ENCODE peak calls at places on chromosomes 2 and 18, in nine cellular contexts. Y is A549; I is foreskin fibroblast; F is effector CD4-positive, alpha-beta T cell; R is posterior cingulate gyrus; A is HEK293T; T is B cell; N is stimulated activated CD8-positive, alpha-beta memory T cell treated with anti-CD3 and anti-CD28 coated beads, Interleukin-7, amount 100 ng/mL, for 24 hours; J is iPS-NIHi11. U is an unnamed sample.
A peak's percentile ranks its signal among the peaks of the same experiment; 100 is the strongest.

GRCh38 chr2:109269956-109270757 is 141.2 kb downstream of the SH3RF3 start:
- DNase-seq in Y (no peak), I (no peak), F (no peak), R (no peak), A (no peak), T (no peak), N (no peak), J (no peak), U (no peak)

GRCh38 chr2:96156011-96156820 is 11.0 kb upstream of the DUSP2 start:
- DNase-seq in Y (no peak), I (no peak), F (no peak), R (no peak), A (no peak), T (no peak), N (no peak), J (no peak), U (no peak)

GRCh38 chr2:176002684-176003225 is 688 bp upstream of the LNPK start:
- DNase-seq in Y (peak; percentile 13), I (peak; percentile 46), F (no peak), R (peak; percentile 11), A (peak; percentile 33), T (no peak), N (no peak), J (peak; percentile 14), U (no peak)

GRCh38 chr2:67825476-67825875 is 237.3 kb downstream of the C1D start:
- DNase-seq in Y (no peak), I (peak; percentile 55), F (no peak), R (no peak), A (no peak), T (peak; percentile 22), N (no peak), J (no peak), U (no peak)

GRCh38 chr2:211802611-211803010 is 736.0 kb downstream of the ERBB4 start:
- DNase-seq in Y (no peak), I (no peak), F (no peak), R (no peak), A (no peak), T (no peak), N (no peak), J (no peak), U (no peak)

GRCh38 chr2:170034596-170034995 is 143.4 kb upstream of the MYO3B start:
- DNase-seq in Y (no peak), I (no peak), F (no peak), R (no peak), A (no peak), T (no peak), N (no peak), J (no peak), U (no peak)

GRCh38 chr2:178109813-178110212 is 2.4 kb upstream of the RBM45 start:
- DNase-seq in Y (peak; percentile 44), I (peak; percentile 51), F (no peak), R (no peak), A (peak; percentile 35), T (peak; percentile 28), N (no peak), J (peak; percentile 63), U (no peak)

GRCh38 chr2:235839974-235840373 is 328.2 kb downstream of the GBX2 start:
- DNase-seq in Y (no peak), I (no peak), F (no peak), R (no peak), A (no peak), T (no peak), N (no peak), J (no peak), U (no peak)

GRCh38 chr2:232300894-232301387 is 77.6 kb upstream of the ALPP start:
- DNase-seq in Y (peak; percentile 77), I (peak; percentile 50), F (no peak), R (no peak), A (no peak), T (no peak), N (no peak), J (no peak), U (no peak)

GRCh38 chr18:79772865-79773696 is 24.7 kb upstream of the KCNG2 start:
- DNase-seq in Y (no peak), I (no peak), F (no peak), R (peak; percentile 2), A (no peak), T (no peak), N (no peak), J (no peak), U (no peak)

GRCh38 chr18:1513519-1513918 is 608.8 kb downstream of the ADCYAP1 start:
- DNase-seq in Y (no peak), I (peak; percentile 0), F (no peak), R (no peak), A (no peak), T (no peak), N (no peak), J (no peak), U (no peak)

GRCh38 chr2:236744316-236745105 is 174.9 kb downstream of the ACKR3 start:
- DNase-seq in Y (no peak), I (peak; percentile 89), F (no peak), R (no peak), A (no peak), T (no peak), N (no peak), J (no peak), U (no peak)

GRCh38 chr18:49814147-49814499 is 790 bp upstream of the ACAA2 start:
- DNase-seq in Y (peak; percentile 1), I (peak; percentile 79), F (peak; percentile 21), R (peak; percentile 30), A (peak; percentile 15), T (no peak), N (peak; percentile 26), J (no peak), U (no peak)

GRCh38 chr2:176088048-176088936 is 4.2 kb upstream of the HOXD13 start:
- DNase-seq in Y (no peak), I (peak; percentile 80), F (no peak), R (no peak), A (no peak), T (no peak), N (no peak), J (peak; percentile 64), U (peak; percentile 58)

GRCh38 chr2:19774788-19775156 is 127.0 kb downstream of the TTC32 start:
- DNase-seq in Y (no peak), I (peak; percentile 29), F (no peak), R (no peak), A (peak; percentile 56), T (no peak), N (no peak), J (peak; percentile 77), U (no peak)

GRCh38 chr2:203569677-203570316 is 34.7 kb upstream of the RAPH1 start:
- DNase-seq in Y (no peak), I (no peak), F (no peak), R (no peak), A (no peak), T (no peak), N (no peak), J (no peak), U (no peak)

GRCh38 chr2:11811036-11811654 is 64.7 kb downstream of the LPIN1 start:
- DNase-seq in Y (no peak), I (no peak), F (no peak), R (no peak), A (no peak), T (no peak), N (no peak), J (no peak), U (no peak)

GRCh38 chr2:69767034-69767433 is 25.1 kb downstream of the ANXA4 start:
- DNase-seq in Y (no peak), I (peak; percentile 96), F (no peak), R (no peak), A (no peak), T (no peak), N (no peak), J (no peak), U (peak; percentile 24)

GRCh38 chr18:48973731-48974130 is 23.0 kb upstream of the SMAD7 start:
- DNase-seq in Y (no peak), I (peak; percentile 63), F (no peak), R (no peak), A (no peak), T (no peak), N (no peak), J (peak; percentile 3), U (no peak)

GRCh38 chr2:100453853-100454252 is 16.4 kb upstream of the NMS start:
- DNase-seq in Y (no peak), I (no peak), F (no peak), R (no peak), A (no peak), T (no peak), N (no peak), J (no peak), U (no peak)

GRCh38 chr2:3313845-3314375 is 63.7 kb downstream of the EIPR1 start:
- DNase-seq in Y (no peak), I (peak; percentile 74), F (no peak), R (no peak), A (no peak), T (no peak), N (no peak), J (no peak), U (no peak)

GRCh38 chr2:110219496-110220192 is 7.3 kb upstream of the MTLN start:
- DNase-seq in Y (no peak), I (peak; percentile 68), F (no peak), R (no peak), A (no peak), T (no peak), N (no peak), J (no peak), U (no peak)

GRCh38 chr2:197248623-197249022 is 62.0 kb downstream of the ANKRD44 start:
- DNase-seq in Y (no peak), I (peak; percentile 38), F (no peak), R (no peak), A (no peak), T (no peak), N (no peak), J (no peak), U (no peak)

GRCh38 chr2:202450785-202451184 is 74.7 kb downstream of the BMPR2 start:
- DNase-seq in Y (no peak), I (no peak), F (no peak), R (no peak), A (no peak), T (no peak), N (no peak), J (no peak), U (no peak)

GRCh38 chr2:173898996-173899395 is 66.2 kb downstream of the SP3 start:
- DNase-seq in Y (no peak), I (no peak), F (no peak), R (no peak), A (no peak), T (no peak), N (no peak), J (no peak), U (no peak)

GRCh38 chr18:44464401-44465185 is 216.1 kb upstream of the SETBP1 start:
- DNase-seq in Y (no peak), I (peak; percentile 76), F (no peak), R (no peak), A (no peak), T (no peak), N (no peak), J (no peak), U (no peak)

GRCh38 chr2:64924178-64924934 is 64.8 kb upstream of the SLC1A4 start:
- DNase-seq in Y (no peak), I (no peak), F (no peak), R (no peak), A (no peak), T (peak; percentile 37), N (no peak), J (no peak), U (no peak)

GRCh38 chr18:22563098-22563707 is 145.5 kb upstream of the CTAGE1 start:
- DNase-seq in Y (peak; percentile 82), I (peak; percentile 87), F (no peak), R (no peak), A (peak; percentile 79), T (no peak), N (no peak), J (peak; percentile 75), U (no peak)